ENCODE peak calls at places on chromosome 19, in six cellular contexts. F is NCI-H1092, X is lower leg skin, N is body of pancreas, H is RPMI7951, L is GOT3. E is an unnamed sample.

GRCh38 chr19:29173896-29174295 is 39.1 kb downstream of the UQCRFS1 start:
- DNase-seq in F (no peak), X (no peak), N (no peak), H (no peak), L (no peak), E (no peak)

GRCh38 chr19:46813570-46814358 is 25.4 kb upstream of the SLC1A5 start:
- DNase-seq in F (peak; percentile 26), X (no peak), N (peak; percentile 75), H (peak; percentile 41), L (no peak), E (no peak)

GRCh38 chr19:27860309-27860934 is 1352.5 kb downstream of the UQCRFS1 start:
- DNase-seq in F (no peak), X (no peak), N (no peak), H (no peak), L (no peak), E (no peak)

GRCh38 chr19:16645140-16645539 is 14.8 kb downstream of the SMIM7 start:
- DNase-seq in F (no peak), X (no peak), N (no peak), H (peak; percentile 42), L (no peak), E (no peak)

GRCh38 chr19:43581467-43581866 is 5.9 kb downstream of the PINLYP start:
- DNase-seq in F (no peak), X (no peak), N (no peak), H (no peak), L (no peak), E (no peak)

GRCh38 chr19:42606660-42607351 is 12.1 kb upstream of the CEACAM8 start:
- DNase-seq in F (peak; percentile 23), X (peak; percentile 33), N (peak; percentile 98), H (peak; percentile 54), L (no peak), E (no peak)

GRCh38 chr19:29785955-29786589 is 25.7 kb upstream of the CCNE1 start:
- DNase-seq in F (no peak), X (no peak), N (no peak), H (no peak), L (no peak), E (no peak)

GRCh38 chr19:48745208-48745995 is 1.3 kb downstream of the IZUMO1 start:
- DNase-seq in F (peak; percentile 32), X (no peak), N (peak; percentile 75), H (peak; percentile 60), L (no peak), E (no peak)

GRCh38 chr19:38433268-38433733 is at the start of gene RYR1:
- DNase-seq in F (no peak), X (peak; percentile 31), N (peak; percentile 45), H (peak; percentile 34), L (no peak), E (no peak)

GRCh38 chr19:43372462-43372861 is 19.0 kb downstream of the CD177 start:
- DNase-seq in F (no peak), X (no peak), N (no peak), H (peak; percentile 36), L (no peak), E (no peak)

GRCh38 chr19:44745386-44745831 is 3.1 kb upstream of the BCL3 start:
- DNase-seq in F (no peak), X (peak; percentile 80), N (peak; percentile 42), H (peak; percentile 88), L (no peak), E (no peak)

GRCh38 chr19:6890421-6890913 is 3.1 kb downstream of the ADGRE1 start:
- DNase-seq in F (no peak), X (no peak), N (no peak), H (no peak), L (no peak), E (no peak)

GRCh38 chr19:42601811-42602443 is 7.2 kb upstream of the CEACAM8 start:
- DNase-seq in F (no peak), X (no peak), N (peak; percentile 34), H (peak; percentile 46), L (no peak), E (no peak)

GRCh38 chr19:40332669-40333068 is 15.5 kb downstream of the C19orf47 start:
- DNase-seq in F (no peak), X (no peak), N (no peak), H (no peak), L (no peak), E (no peak)

E was measured in RWPE2.